ENCODE peak calls at places on chromosome 4, in four cellular contexts. O is mesenchymal stem cell; Y is upper lobe of left lung; G is naive thymus-derived CD4-positive, alpha-beta T cell. T is an unnamed sample.

GRCh38 chr4:175882891-175883290 is 70.8 kb upstream of the GPM6A start:
- DNase-seq in G (no peak), Y (no peak), O (no peak), T (no peak)

GRCh38 chr4:146330392-146330791 is 116.1 kb downstream of the REELD1 start:
- DNase-seq in O (no peak), Y (no peak), G (no peak), T (peak)

GRCh38 chr4:15003891-15004700 is 1.8 kb downstream of the CPEB2 start:
- DNase-seq in G (peak), Y (peak), O (peak), T (peak)

GRCh38 chr4:55002431-55002830 is 123.0 kb downstream of the KDR start:
- DNase-seq in Y (no peak), O (no peak), G (no peak), T (no peak)

GRCh38 chr4:38687571-38688011 is 23.6 kb downstream of the KLF3 start:
- DNase-seq in G (no peak), Y (no peak), O (no peak), T (peak)

GRCh38 chr4:139015948-139016451 is 419 bp downstream of the NOCT start:
- DNase-seq in Y (peak), O (peak), G (no peak), T (peak)

GRCh38 chr4:14333616-14334015 is 668.7 kb upstream of the CPEB2 start:
- DNase-seq in Y (no peak), O (no peak), G (no peak), T (no peak)

GRCh38 chr4:168615294-168615693 is 118.4 kb downstream of the PALLD start:
- DNase-seq in G (no peak), Y (no peak), O (no peak), T (no peak)

GRCh38 chr4:54213812-54214211 is 15.3 kb upstream of the PDGFRA start:
- DNase-seq in Y (no peak), G (no peak), O (no peak), T (peak)

GRCh38 chr4:156672492-156672891 is 299.1 kb downstream of the PDGFC start:
- DNase-seq in G (no peak), Y (no peak), O (peak), T (no peak)

GRCh38 chr4:118348886-118349285 is 3.9 kb downstream of the PRSS12 start:
- DNase-seq in G (no peak), Y (peak), O (no peak), T (no peak)

GRCh38 chr4:137707626-137708025 is 175.3 kb upstream of the PCDH18 start:
- DNase-seq in G (no peak), O (peak), Y (no peak), T (no peak)

GRCh38 chr4:43339435-43339834 is 446.9 kb downstream of the GRXCR1 start:
- DNase-seq in O (peak), G (no peak), Y (no peak), T (no peak)

GRCh38 chr4:13797061-13797460 is 169.5 kb upstream of the BOD1L1 start:
- DNase-seq in Y (no peak), O (no peak), G (no peak), T (no peak)

GRCh38 chr4:42143996-42144395 is 8.5 kb downstream of the BEND4 start:
- DNase-seq in Y (no peak), G (no peak), O (no peak), T (no peak)

GRCh38 chr4:90318208-90318607 is 191.0 kb downstream of the CCSER1 start:
- DNase-seq in Y (no peak), G (no peak), O (peak), T (peak)

GRCh38 chr4:2862528-2862927 is 18.9 kb downstream of the ADD1 start:
- DNase-seq in G (no peak), Y (peak), O (peak), T (peak)

GRCh38 chr4:74640111-74640903 is 154.0 kb downstream of the BTC start:
- DNase-seq in O (peak), G (no peak), Y (no peak), T (peak)

GRCh38 chr4:2083116-2083825 is 24.1 kb downstream of the NAT8L start:
- DNase-seq in O (no peak), Y (peak), G (peak), T (no peak)

GRCh38 chr4:79597266-79597665 is 189.2 kb upstream of the GK2 start:
- DNase-seq in Y (no peak), G (no peak), O (peak), T (no peak)